ENCODE peak calls at places on chromosomes 2 and 18, in four cellular contexts. One of them, this sample, is unnamed.
A peak's percentile ranks its signal among the peaks of the same experiment; 100 is the strongest.

GRCh38 chr2:99708231-99708630 is 218.4 kb upstream of the REV1 start:
- DNase-seq in kidney: no peak
- DNase-seq in GM23248: no peak
- DNase-seq in mesendoderm: peak; percentile 49
- DNase-seq in this sample: no peak

GRCh38 chr18:59918320-59918755 is 18.5 kb downstream of the PMAIP1 start:
- DNase-seq in mesendoderm: peak; percentile 63
- DNase-seq in kidney: peak; percentile 88
- DNase-seq in GM23248: peak; percentile 64
- DNase-seq in this sample: peak; percentile 82

GRCh38 chr2:230254152-230254881 is 28.8 kb downstream of the SP140 start:
- DNase-seq in GM23248: no peak
- DNase-seq in kidney: no peak
- DNase-seq in mesendoderm: no peak
- DNase-seq in this sample: no peak

GRCh38 chr2:105747997-105748396 is 3.3 kb downstream of the NCK2 start:
- DNase-seq in mesendoderm: no peak
- DNase-seq in GM23248: peak; percentile 34
- DNase-seq in kidney: no peak
- DNase-seq in this sample: no peak

GRCh38 chr2:1593371-1594205 is 150.7 kb downstream of the PXDN start:
- DNase-seq in kidney: peak; percentile 79
- DNase-seq in GM23248: peak; percentile 93
- DNase-seq in mesendoderm: peak; percentile 66
- DNase-seq in this sample: peak; percentile 66

GRCh38 chr18:80202264-80202998 is 44.9 kb downstream of the PARD6G start:
- DNase-seq in kidney: no peak
- DNase-seq in GM23248: no peak
- DNase-seq in mesendoderm: no peak
- DNase-seq in this sample: no peak

GRCh38 chr2:162244559-162245031 is 1.4 kb upstream of the FAP start:
- DNase-seq in mesendoderm: no peak
- DNase-seq in GM23248: peak; percentile 96
- DNase-seq in kidney: peak; percentile 64
- DNase-seq in this sample: peak; percentile 92

GRCh38 chr18:50706199-50706598 is 113.6 kb downstream of the MRO start:
- DNase-seq in kidney: no peak
- DNase-seq in mesendoderm: no peak
- DNase-seq in GM23248: no peak
- DNase-seq in this sample: no peak

GRCh38 chr2:88180594-88181240 is 10.6 kb downstream of the THNSL2 start:
- DNase-seq in kidney: no peak
- DNase-seq in GM23248: peak; percentile 95
- DNase-seq in mesendoderm: peak; percentile 26
- DNase-seq in this sample: peak; percentile 31

GRCh38 chr2:44802409-44803099 is 138.9 kb upstream of the SIX3 start:
- DNase-seq in mesendoderm: peak; percentile 97
- DNase-seq in GM23248: no peak
- DNase-seq in kidney: no peak
- DNase-seq in this sample: no peak

GRCh38 chr2:47488870-47489584 is 86.1 kb downstream of the MSH2 start:
- DNase-seq in GM23248: peak; percentile 83
- DNase-seq in mesendoderm: no peak
- DNase-seq in kidney: no peak
- DNase-seq in this sample: peak; percentile 83

GRCh38 chr2:23585218-23585945 is 200.4 kb downstream of the KLHL29 start:
- DNase-seq in kidney: peak; percentile 35
- DNase-seq in mesendoderm: no peak
- DNase-seq in GM23248: no peak
- DNase-seq in this sample: no peak
- H3K9ac ChIP-seq in kidney: no peak overlapping the region
- H3K9ac ChIP-seq in mesendoderm: no peak overlapping the region
- H3K9ac ChIP-seq in GM23248: no peak overlapping the region
- H3K9ac ChIP-seq in this sample: no peak overlapping the region

GRCh38 chr2:216206821-216207220 is 97.7 kb downstream of the XRCC5 start:
- DNase-seq in kidney: no peak
- DNase-seq in GM23248: no peak
- DNase-seq in mesendoderm: no peak
- DNase-seq in this sample: no peak
- H3K36me3 ChIP-seq in kidney: peaks cover 39% of the 10 kb centered on the region
- H3K36me3 ChIP-seq in GM23248: peaks cover 52% of the 10 kb centered on the region
- H3K36me3 ChIP-seq in mesendoderm: peaks cover 16% of the 10 kb centered on the region
- H3K36me3 ChIP-seq in this sample: peaks cover 71% of the 10 kb centered on the region

GRCh38 chr2:159214325-159214865 is 72.1 kb downstream of the WDSUB1 start:
- DNase-seq in kidney: no peak
- DNase-seq in mesendoderm: no peak
- DNase-seq in GM23248: no peak
- DNase-seq in this sample: no peak
- H3K4me1 ChIP-seq in kidney: peaks cover 11% of the 10 kb centered on the region
- H3K4me1 ChIP-seq in mesendoderm: peaks cover 4% of the 10 kb centered on the region
- H3K4me1 ChIP-seq in GM23248: no peaks in the 10 kb centered on the region
- H3K4me1 ChIP-seq in this sample: no peaks in the 10 kb centered on the region

DNA sequence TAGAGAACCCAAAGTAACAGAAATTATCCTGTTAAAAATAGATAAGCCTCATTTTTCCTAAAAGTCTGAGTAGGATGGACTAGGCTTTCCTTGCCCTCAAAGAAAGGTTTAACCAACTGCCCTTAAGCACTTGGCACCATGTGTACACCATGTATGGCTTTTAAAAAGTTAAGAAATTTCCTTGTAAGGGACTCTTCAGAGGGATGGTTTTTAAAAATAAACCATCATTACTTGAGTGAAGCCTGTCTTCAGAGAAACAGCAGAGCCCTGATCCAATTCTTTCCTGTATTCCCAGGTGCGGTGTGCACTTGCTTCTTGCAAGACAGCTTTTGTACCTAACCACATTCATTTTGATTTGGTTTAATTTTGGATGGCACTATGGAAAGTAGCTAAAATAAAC is 1.1 kb upstream of the NEMP2 start:
- DNase-seq in mesendoderm: no peak
- DNase-seq in GM23248: peak; percentile 26
- DNase-seq in kidney: no peak
- DNase-seq in this sample: peak; percentile 22
- H3K9ac ChIP-seq in mesendoderm: no peak overlapping the region
- H3K9ac ChIP-seq in GM23248: peak overlapping the region; percentile 91
- H3K9ac ChIP-seq in kidney: no peak overlapping the region
- H3K9ac ChIP-seq in this sample: peak overlapping the region; percentile 81

DNA sequence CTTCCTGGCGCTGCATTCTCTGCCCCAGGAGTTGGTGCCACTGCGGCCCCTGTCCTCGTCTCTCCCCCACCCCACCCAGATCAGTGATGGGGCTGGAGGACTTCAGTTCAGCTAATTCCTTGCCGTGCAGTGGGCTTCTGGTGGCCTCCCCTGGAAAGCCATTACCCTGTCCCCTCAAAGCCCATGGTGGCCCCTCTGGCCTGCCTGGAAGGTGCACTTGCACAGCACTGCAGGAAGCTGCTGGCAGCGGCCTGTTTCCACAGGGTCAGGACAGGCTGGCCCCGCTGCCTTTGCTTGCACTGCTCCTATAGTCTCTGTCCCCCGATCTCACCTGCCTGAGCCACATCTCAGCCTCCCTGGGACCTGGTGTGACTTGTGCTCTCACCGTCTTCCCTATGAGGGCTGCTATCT is 105.1 kb downstream of the USP40 start:
- DNase-seq in mesendoderm: no peak
- DNase-seq in GM23248: no peak
- DNase-seq in kidney: peak; percentile 57
- DNase-seq in this sample: no peak
- H3K36me3 ChIP-seq in mesendoderm: no peaks in the 10 kb centered on the region
- H3K36me3 ChIP-seq in GM23248: no peaks in the 10 kb centered on the region
- H3K36me3 ChIP-seq in kidney: peaks cover 11% of the 10 kb centered on the region
- H3K36me3 ChIP-seq in this sample: peaks cover 38% of the 10 kb centered on the region

GRCh38 chr2:173357351-173357750 is 2.7 kb downstream of the CDCA7 start:
- DNase-seq in kidney: no peak
- DNase-seq in mesendoderm: no peak
- DNase-seq in GM23248: no peak
- DNase-seq in this sample: no peak
- H3K4me1 ChIP-seq in kidney: peaks cover 4% of the 10 kb centered on the region
- H3K4me1 ChIP-seq in mesendoderm: peaks cover 5% of the 10 kb centered on the region
- H3K4me1 ChIP-seq in GM23248: no peaks in the 10 kb centered on the region
- H3K4me1 ChIP-seq in this sample: peaks cover 13% of the 10 kb centered on the region

This sample was measured in adipocyte.